ENCODE peak calls at places on chromosomes 6 and 20, in four cellular contexts. One of them, this sample, is unnamed.

GRCh38 chr6:146041282-146041681 is 12.4 kb downstream of the GRM1 start:
- ATAC-seq in left ventricle myocardium superior: no peak
- ATAC-seq in activated T-cell treated with anti-CD3 and anti-CD28 coated beads, Interleukin-2, amount 50 U/mL, for 72 hours: no peak
- ATAC-seq in naive thymus-derived CD8-positive, alpha-beta T cell: no peak
- ATAC-seq in this sample: no peak

GRCh38 chr6:36954262-36954931 is at the start of gene PI16:
- ATAC-seq in left ventricle myocardium superior: peak
- ATAC-seq in activated T-cell treated with anti-CD3 and anti-CD28 coated beads, Interleukin-2, amount 50 U/mL, for 72 hours: peak
- ATAC-seq in naive thymus-derived CD8-positive, alpha-beta T cell: peak
- ATAC-seq in this sample: peak

GRCh38 chr6:108585921-108586320 is 25.2 kb downstream of the FOXO3 start:
- ATAC-seq in left ventricle myocardium superior: no peak
- ATAC-seq in activated T-cell treated with anti-CD3 and anti-CD28 coated beads, Interleukin-2, amount 50 U/mL, for 72 hours: no peak
- ATAC-seq in naive thymus-derived CD8-positive, alpha-beta T cell: no peak
- ATAC-seq in this sample: no peak

GRCh38 chr20:7704021-7704420 is 236.2 kb downstream of the HAO1 start:
- ATAC-seq in left ventricle myocardium superior: no peak
- ATAC-seq in activated T-cell treated with anti-CD3 and anti-CD28 coated beads, Interleukin-2, amount 50 U/mL, for 72 hours: no peak
- ATAC-seq in naive thymus-derived CD8-positive, alpha-beta T cell: no peak
- ATAC-seq in this sample: no peak

GRCh38 chr6:16494781-16495180 is 256.4 kb downstream of the GMPR start:
- ATAC-seq in left ventricle myocardium superior: peak
- ATAC-seq in activated T-cell treated with anti-CD3 and anti-CD28 coated beads, Interleukin-2, amount 50 U/mL, for 72 hours: peak
- ATAC-seq in naive thymus-derived CD8-positive, alpha-beta T cell: no peak
- ATAC-seq in this sample: no peak

GRCh38 chr6:75719133-75719532 is 29.9 kb upstream of the MYO6 start:
- ATAC-seq in left ventricle myocardium superior: no peak
- ATAC-seq in activated T-cell treated with anti-CD3 and anti-CD28 coated beads, Interleukin-2, amount 50 U/mL, for 72 hours: no peak
- ATAC-seq in naive thymus-derived CD8-positive, alpha-beta T cell: no peak
- ATAC-seq in this sample: no peak

GRCh38 chr6:157658301-157658700 is 164.7 kb upstream of the SNX9 start:
- ATAC-seq in left ventricle myocardium superior: no peak
- ATAC-seq in activated T-cell treated with anti-CD3 and anti-CD28 coated beads, Interleukin-2, amount 50 U/mL, for 72 hours: no peak
- ATAC-seq in naive thymus-derived CD8-positive, alpha-beta T cell: no peak
- ATAC-seq in this sample: no peak

GRCh38 chr6:36937896-36938295 is 16.6 kb upstream of the PI16 start:
- ATAC-seq in left ventricle myocardium superior: no peak
- ATAC-seq in activated T-cell treated with anti-CD3 and anti-CD28 coated beads, Interleukin-2, amount 50 U/mL, for 72 hours: no peak
- ATAC-seq in naive thymus-derived CD8-positive, alpha-beta T cell: no peak
- ATAC-seq in this sample: no peak

GRCh38 chr6:158573542-158573931 is 13.6 kb downstream of the TMEM181 start:
- ATAC-seq in left ventricle myocardium superior: no peak
- ATAC-seq in activated T-cell treated with anti-CD3 and anti-CD28 coated beads, Interleukin-2, amount 50 U/mL, for 72 hours: no peak
- ATAC-seq in naive thymus-derived CD8-positive, alpha-beta T cell: no peak
- ATAC-seq in this sample: no peak

GRCh38 chr6:53869964-53870363 is 75.2 kb downstream of the LRRC1 start:
- ATAC-seq in left ventricle myocardium superior: no peak
- ATAC-seq in activated T-cell treated with anti-CD3 and anti-CD28 coated beads, Interleukin-2, amount 50 U/mL, for 72 hours: no peak
- ATAC-seq in naive thymus-derived CD8-positive, alpha-beta T cell: no peak
- ATAC-seq in this sample: no peak

GRCh38 chr6:7542065-7542877 is 800 bp downstream of the DSP start:
- ATAC-seq in left ventricle myocardium superior: peak
- ATAC-seq in activated T-cell treated with anti-CD3 and anti-CD28 coated beads, Interleukin-2, amount 50 U/mL, for 72 hours: peak
- ATAC-seq in naive thymus-derived CD8-positive, alpha-beta T cell: peak
- ATAC-seq in this sample: peak

GRCh38 chr6:168678588-168678987 is 237.6 kb downstream of the SMOC2 start:
- ATAC-seq in left ventricle myocardium superior: no peak
- ATAC-seq in activated T-cell treated with anti-CD3 and anti-CD28 coated beads, Interleukin-2, amount 50 U/mL, for 72 hours: no peak
- ATAC-seq in naive thymus-derived CD8-positive, alpha-beta T cell: no peak
- ATAC-seq in this sample: no peak

GRCh38 chr6:143336446-143337152 is 113.9 kb downstream of the ADAT2 start:
- ATAC-seq in left ventricle myocardium superior: no peak
- ATAC-seq in activated T-cell treated with anti-CD3 and anti-CD28 coated beads, Interleukin-2, amount 50 U/mL, for 72 hours: no peak
- ATAC-seq in naive thymus-derived CD8-positive, alpha-beta T cell: no peak
- ATAC-seq in this sample: no peak

GRCh38 chr20:45189067-45189611 is 14.4 kb downstream of the PI3 start:
- ATAC-seq in left ventricle myocardium superior: no peak
- ATAC-seq in activated T-cell treated with anti-CD3 and anti-CD28 coated beads, Interleukin-2, amount 50 U/mL, for 72 hours: no peak
- ATAC-seq in naive thymus-derived CD8-positive, alpha-beta T cell: no peak
- ATAC-seq in this sample: no peak

GRCh38 chr6:53046274-53046673 is 18.9 kb upstream of the FBXO9 start:
- ATAC-seq in left ventricle myocardium superior: no peak
- ATAC-seq in activated T-cell treated with anti-CD3 and anti-CD28 coated beads, Interleukin-2, amount 50 U/mL, for 72 hours: no peak
- ATAC-seq in naive thymus-derived CD8-positive, alpha-beta T cell: no peak
- ATAC-seq in this sample: no peak

GRCh38 chr6:1544603-1545002 is 65.1 kb upstream of the FOXC1 start:
- ATAC-seq in left ventricle myocardium superior: peak
- ATAC-seq in activated T-cell treated with anti-CD3 and anti-CD28 coated beads, Interleukin-2, amount 50 U/mL, for 72 hours: no peak
- ATAC-seq in naive thymus-derived CD8-positive, alpha-beta T cell: no peak
- ATAC-seq in this sample: no peak

GRCh38 chr6:156832166-156832743 is 55.1 kb downstream of the ARID1B start:
- ATAC-seq in left ventricle myocardium superior: peak
- ATAC-seq in activated T-cell treated with anti-CD3 and anti-CD28 coated beads, Interleukin-2, amount 50 U/mL, for 72 hours: no peak
- ATAC-seq in naive thymus-derived CD8-positive, alpha-beta T cell: no peak
- ATAC-seq in this sample: no peak

GRCh38 chr20:59605691-59606364 is 1.5 kb downstream of the PHACTR3 start:
- ATAC-seq in left ventricle myocardium superior: no peak
- ATAC-seq in activated T-cell treated with anti-CD3 and anti-CD28 coated beads, Interleukin-2, amount 50 U/mL, for 72 hours: no peak
- ATAC-seq in naive thymus-derived CD8-positive, alpha-beta T cell: no peak
- ATAC-seq in this sample: no peak

GRCh38 chr6:155050311-155050710 is 55.2 kb downstream of the TIAM2 start:
- ATAC-seq in left ventricle myocardium superior: no peak
- ATAC-seq in activated T-cell treated with anti-CD3 and anti-CD28 coated beads, Interleukin-2, amount 50 U/mL, for 72 hours: peak
- ATAC-seq in naive thymus-derived CD8-positive, alpha-beta T cell: no peak
- ATAC-seq in this sample: no peak

GRCh38 chr20:1945660-1946059 is 48.2 kb downstream of the PDYN start:
- ATAC-seq in left ventricle myocardium superior: no peak
- ATAC-seq in activated T-cell treated with anti-CD3 and anti-CD28 coated beads, Interleukin-2, amount 50 U/mL, for 72 hours: no peak
- ATAC-seq in naive thymus-derived CD8-positive, alpha-beta T cell: no peak
- ATAC-seq in this sample: no peak

GRCh38 chr20:24060851-24061590 is 72.4 kb upstream of the GGTLC1 start:
- ATAC-seq in left ventricle myocardium superior: no peak
- ATAC-seq in activated T-cell treated with anti-CD3 and anti-CD28 coated beads, Interleukin-2, amount 50 U/mL, for 72 hours: no peak
- ATAC-seq in naive thymus-derived CD8-positive, alpha-beta T cell: no peak
- ATAC-seq in this sample: no peak

GRCh38 chr6:135703621-135704020 is 147.9 kb upstream of the PDE7B start:
- ATAC-seq in left ventricle myocardium superior: no peak
- ATAC-seq in activated T-cell treated with anti-CD3 and anti-CD28 coated beads, Interleukin-2, amount 50 U/mL, for 72 hours: peak
- ATAC-seq in naive thymus-derived CD8-positive, alpha-beta T cell: no peak
- ATAC-seq in this sample: no peak

GRCh38 chr6:71642793-71643192 is 243.6 kb upstream of the RIMS1 start:
- ATAC-seq in left ventricle myocardium superior: no peak
- ATAC-seq in activated T-cell treated with anti-CD3 and anti-CD28 coated beads, Interleukin-2, amount 50 U/mL, for 72 hours: no peak
- ATAC-seq in naive thymus-derived CD8-positive, alpha-beta T cell: no peak
- ATAC-seq in this sample: no peak

GRCh38 chr20:51042657-51043247 is 19.8 kb upstream of the KCNG1 start:
- ATAC-seq in left ventricle myocardium superior: no peak
- ATAC-seq in activated T-cell treated with anti-CD3 and anti-CD28 coated beads, Interleukin-2, amount 50 U/mL, for 72 hours: no peak
- ATAC-seq in naive thymus-derived CD8-positive, alpha-beta T cell: no peak
- ATAC-seq in this sample: no peak

GRCh38 chr6:57106990-57107389 is 17.0 kb downstream of the ZNF451 start:
- ATAC-seq in left ventricle myocardium superior: no peak
- ATAC-seq in activated T-cell treated with anti-CD3 and anti-CD28 coated beads, Interleukin-2, amount 50 U/mL, for 72 hours: no peak
- ATAC-seq in naive thymus-derived CD8-positive, alpha-beta T cell: no peak
- ATAC-seq in this sample: no peak

GRCh38 chr6:10276888-10277287 is 138.0 kb downstream of the TFAP2A start:
- ATAC-seq in left ventricle myocardium superior: no peak
- ATAC-seq in activated T-cell treated with anti-CD3 and anti-CD28 coated beads, Interleukin-2, amount 50 U/mL, for 72 hours: no peak
- ATAC-seq in naive thymus-derived CD8-positive, alpha-beta T cell: no peak
- ATAC-seq in this sample: no peak

GRCh38 chr20:63008541-63009043 is 1.8 kb upstream of the BHLHE23 start:
- ATAC-seq in left ventricle myocardium superior: no peak
- ATAC-seq in activated T-cell treated with anti-CD3 and anti-CD28 coated beads, Interleukin-2, amount 50 U/mL, for 72 hours: peak
- ATAC-seq in naive thymus-derived CD8-positive, alpha-beta T cell: no peak
- ATAC-seq in this sample: peak

GRCh38 chr6:116015560-116015959 is 45.1 kb downstream of the FRK start:
- ATAC-seq in left ventricle myocardium superior: no peak
- ATAC-seq in activated T-cell treated with anti-CD3 and anti-CD28 coated beads, Interleukin-2, amount 50 U/mL, for 72 hours: no peak
- ATAC-seq in naive thymus-derived CD8-positive, alpha-beta T cell: no peak
- ATAC-seq in this sample: no peak

GRCh38 chr20:25249198-25249931 is 1.5 kb downstream of the PYGB start:
- ATAC-seq in left ventricle myocardium superior: peak
- ATAC-seq in activated T-cell treated with anti-CD3 and anti-CD28 coated beads, Interleukin-2, amount 50 U/mL, for 72 hours: no peak
- ATAC-seq in naive thymus-derived CD8-positive, alpha-beta T cell: no peak
- ATAC-seq in this sample: no peak

GRCh38 chr20:63457737-63458136 is 14.7 kb downstream of the KCNQ2 start:
- ATAC-seq in left ventricle myocardium superior: peak
- ATAC-seq in activated T-cell treated with anti-CD3 and anti-CD28 coated beads, Interleukin-2, amount 50 U/mL, for 72 hours: no peak
- ATAC-seq in naive thymus-derived CD8-positive, alpha-beta T cell: peak
- ATAC-seq in this sample: no peak

GRCh38 chr6:50998905-50999304 is 180.2 kb downstream of the TFAP2B start:
- ATAC-seq in left ventricle myocardium superior: no peak
- ATAC-seq in activated T-cell treated with anti-CD3 and anti-CD28 coated beads, Interleukin-2, amount 50 U/mL, for 72 hours: no peak
- ATAC-seq in naive thymus-derived CD8-positive, alpha-beta T cell: no peak
- ATAC-seq in this sample: no peak

GRCh38 chr20:8386991-8387390 is 254.9 kb downstream of the PLCB1 start:
- ATAC-seq in left ventricle myocardium superior: no peak
- ATAC-seq in activated T-cell treated with anti-CD3 and anti-CD28 coated beads, Interleukin-2, amount 50 U/mL, for 72 hours: no peak
- ATAC-seq in naive thymus-derived CD8-positive, alpha-beta T cell: no peak
- ATAC-seq in this sample: no peak

GRCh38 chr6:3013901-3014674 is 14.4 kb downstream of the NQO2 start:
- ATAC-seq in left ventricle myocardium superior: no peak
- ATAC-seq in activated T-cell treated with anti-CD3 and anti-CD28 coated beads, Interleukin-2, amount 50 U/mL, for 72 hours: no peak
- ATAC-seq in naive thymus-derived CD8-positive, alpha-beta T cell: no peak
- ATAC-seq in this sample: no peak